ENCODE peak calls at places on chromosomes 6 and 20, in eight cellular contexts. One of them, this sample, is unnamed.

GRCh38 chr6:29941476-29941875 is 856 bp upstream of the HLA-A start:
- DNase-seq in brain microvascular endothelial cell: no peak
- DNase-seq in adrenal gland: no peak
- DNase-seq in aorta: no peak
- DNase-seq in colonic mucosa: no peak
- DNase-seq in ascending aorta: no peak
- DNase-seq in CD4-positive, CD25-positive, alpha-beta regulatory T cell: no peak
- DNase-seq in breast epithelium: no peak
- DNase-seq in this sample: no peak

GRCh38 chr6:79838851-79839250 is 108.5 kb downstream of the ELOVL4 start:
- DNase-seq in breast epithelium: no peak
- DNase-seq in aorta: no peak
- DNase-seq in ascending aorta: no peak
- DNase-seq in CD4-positive, CD25-positive, alpha-beta regulatory T cell: no peak
- DNase-seq in brain microvascular endothelial cell: no peak
- DNase-seq in adrenal gland: no peak
- DNase-seq in colonic mucosa: no peak
- DNase-seq in this sample: no peak

GRCh38 chr6:80356000-80356399 is 249.5 kb downstream of the BCKDHB start:
- DNase-seq in colonic mucosa: no peak
- DNase-seq in breast epithelium: no peak
- DNase-seq in ascending aorta: no peak
- DNase-seq in aorta: no peak
- DNase-seq in adrenal gland: no peak
- DNase-seq in brain microvascular endothelial cell: no peak
- DNase-seq in CD4-positive, CD25-positive, alpha-beta regulatory T cell: no peak
- DNase-seq in this sample: no peak

GRCh38 chr6:37657117-37657886 is 40.4 kb downstream of the MDGA1 start:
- DNase-seq in CD4-positive, CD25-positive, alpha-beta regulatory T cell: no peak
- DNase-seq in ascending aorta: no peak
- DNase-seq in adrenal gland: peak
- DNase-seq in colonic mucosa: no peak
- DNase-seq in aorta: no peak
- DNase-seq in breast epithelium: no peak
- DNase-seq in brain microvascular endothelial cell: peak
- DNase-seq in this sample: no peak

GRCh38 chr6:17962436-17963031 is 24.9 kb downstream of the KIF13A start:
- DNase-seq in ascending aorta: no peak
- DNase-seq in adrenal gland: peak
- DNase-seq in CD4-positive, CD25-positive, alpha-beta regulatory T cell: no peak
- DNase-seq in aorta: peak
- DNase-seq in brain microvascular endothelial cell: peak
- DNase-seq in breast epithelium: peak
- DNase-seq in colonic mucosa: peak
- DNase-seq in this sample: peak

GRCh38 chr6:26571592-26572296 is 25.0 kb upstream of the ABT1 start:
- DNase-seq in brain microvascular endothelial cell: peak
- DNase-seq in colonic mucosa: peak
- DNase-seq in CD4-positive, CD25-positive, alpha-beta regulatory T cell: no peak
- DNase-seq in breast epithelium: no peak
- DNase-seq in adrenal gland: peak
- DNase-seq in ascending aorta: no peak
- DNase-seq in aorta: peak
- DNase-seq in this sample: no peak

GRCh38 chr20:12660918-12661317 is 347.9 kb upstream of the SPTLC3 start:
- DNase-seq in aorta: no peak
- DNase-seq in brain microvascular endothelial cell: no peak
- DNase-seq in CD4-positive, CD25-positive, alpha-beta regulatory T cell: no peak
- DNase-seq in adrenal gland: no peak
- DNase-seq in breast epithelium: no peak
- DNase-seq in colonic mucosa: no peak
- DNase-seq in ascending aorta: no peak
- DNase-seq in this sample: no peak

GRCh38 chr6:7252390-7252789 is 60.6 kb downstream of the SSR1 start:
- DNase-seq in brain microvascular endothelial cell: no peak
- DNase-seq in colonic mucosa: no peak
- DNase-seq in CD4-positive, CD25-positive, alpha-beta regulatory T cell: no peak
- DNase-seq in ascending aorta: no peak
- DNase-seq in breast epithelium: no peak
- DNase-seq in adrenal gland: no peak
- DNase-seq in aorta: peak
- DNase-seq in this sample: no peak

GRCh38 chr20:6053776-6054688 is at the start of gene LRRN4:
- DNase-seq in aorta: no peak
- DNase-seq in colonic mucosa: no peak
- DNase-seq in ascending aorta: no peak
- DNase-seq in CD4-positive, CD25-positive, alpha-beta regulatory T cell: no peak
- DNase-seq in adrenal gland: no peak
- DNase-seq in breast epithelium: no peak
- DNase-seq in brain microvascular endothelial cell: no peak
- DNase-seq in this sample: no peak

GRCh38 chr20:57006411-57007170 is 259.9 kb downstream of the BMP7 start:
- DNase-seq in aorta: no peak
- DNase-seq in breast epithelium: no peak
- DNase-seq in adrenal gland: no peak
- DNase-seq in CD4-positive, CD25-positive, alpha-beta regulatory T cell: no peak
- DNase-seq in brain microvascular endothelial cell: peak
- DNase-seq in ascending aorta: no peak
- DNase-seq in colonic mucosa: no peak
- DNase-seq in this sample: no peak
- H3K27ac ChIP-seq in aorta: no peak
- H3K27ac ChIP-seq in breast epithelium: no peak
- H3K27ac ChIP-seq in adrenal gland: no peak
- H3K27ac ChIP-seq in CD4-positive, CD25-positive, alpha-beta regulatory T cell: no peak
- H3K27ac ChIP-seq in brain microvascular endothelial cell: no peak
- H3K27ac ChIP-seq in ascending aorta: no peak
- H3K27ac ChIP-seq in colonic mucosa: no peak
- H3K27ac ChIP-seq in this sample: no peak

DNA sequence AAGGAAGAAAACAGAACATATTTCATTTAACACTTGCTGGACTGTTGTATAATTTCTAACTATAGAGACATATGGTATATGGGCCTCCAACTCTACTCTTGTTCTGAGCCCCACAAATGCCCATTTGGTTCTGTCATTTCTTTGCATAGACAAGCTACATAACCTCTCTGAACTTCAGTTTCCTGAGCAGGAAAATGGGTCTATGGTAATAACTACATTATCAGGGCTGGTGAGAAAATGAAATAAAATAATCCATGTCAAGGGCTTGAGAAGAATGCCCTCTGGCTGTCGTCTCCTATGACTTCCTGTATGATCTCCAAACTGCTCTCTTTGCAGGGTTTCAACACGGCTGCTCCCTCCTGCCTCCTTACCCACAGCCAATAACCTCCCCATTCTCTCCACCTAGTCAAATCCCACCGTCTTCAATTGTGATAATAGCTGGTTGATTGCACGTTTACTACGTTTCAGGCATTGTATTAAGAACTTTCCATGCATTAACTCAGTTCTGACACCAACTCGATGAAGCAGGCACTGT is 12.0 kb downstream of the ZCCHC3 start:
- DNase-seq in colonic mucosa: no peak
- DNase-seq in adrenal gland: no peak
- DNase-seq in brain microvascular endothelial cell: no peak
- DNase-seq in CD4-positive, CD25-positive, alpha-beta regulatory T cell: no peak
- DNase-seq in breast epithelium: no peak
- DNase-seq in ascending aorta: no peak
- DNase-seq in aorta: no peak
- DNase-seq in this sample: no peak
- H3K27ac ChIP-seq in colonic mucosa: peak
- H3K27ac ChIP-seq in adrenal gland: peak
- H3K27ac ChIP-seq in brain microvascular endothelial cell: peak
- H3K27ac ChIP-seq in CD4-positive, CD25-positive, alpha-beta regulatory T cell: no peak
- H3K27ac ChIP-seq in breast epithelium: peak
- H3K27ac ChIP-seq in ascending aorta: peak
- H3K27ac ChIP-seq in aorta: peak
- H3K27ac ChIP-seq in this sample: peak

GRCh38 chr6:168031411-168032382 is 34.2 kb downstream of the KIF25 start:
- DNase-seq in aorta: no peak
- DNase-seq in adrenal gland: no peak
- DNase-seq in CD4-positive, CD25-positive, alpha-beta regulatory T cell: no peak
- DNase-seq in ascending aorta: no peak
- DNase-seq in colonic mucosa: peak
- DNase-seq in breast epithelium: peak
- DNase-seq in brain microvascular endothelial cell: peak
- DNase-seq in this sample: no peak
- H3K27ac ChIP-seq in aorta: no peak
- H3K27ac ChIP-seq in adrenal gland: peak
- H3K27ac ChIP-seq in CD4-positive, CD25-positive, alpha-beta regulatory T cell: no peak
- H3K27ac ChIP-seq in ascending aorta: no peak
- H3K27ac ChIP-seq in colonic mucosa: peak
- H3K27ac ChIP-seq in breast epithelium: peak
- H3K27ac ChIP-seq in brain microvascular endothelial cell: peak
- H3K27ac ChIP-seq in this sample: no peak

GRCh38 chr6:33577106-33577535 is 3.0 kb downstream of the BAK1 start:
- DNase-seq in aorta: peak
- DNase-seq in colonic mucosa: peak
- DNase-seq in CD4-positive, CD25-positive, alpha-beta regulatory T cell: peak
- DNase-seq in ascending aorta: peak
- DNase-seq in breast epithelium: peak
- DNase-seq in adrenal gland: peak
- DNase-seq in brain microvascular endothelial cell: no peak
- DNase-seq in this sample: no peak

GRCh38 chr6:33577718-33578117 is 2.4 kb downstream of the BAK1 start:
- DNase-seq in brain microvascular endothelial cell: no peak
- DNase-seq in breast epithelium: no peak
- DNase-seq in ascending aorta: no peak
- DNase-seq in adrenal gland: no peak
- DNase-seq in CD4-positive, CD25-positive, alpha-beta regulatory T cell: no peak
- DNase-seq in colonic mucosa: peak
- DNase-seq in aorta: no peak
- DNase-seq in this sample: no peak

GRCh38 chr6:33576668-33577067 is 3.4 kb downstream of the BAK1 start:
- DNase-seq in breast epithelium: no peak
- DNase-seq in adrenal gland: peak
- DNase-seq in ascending aorta: no peak
- DNase-seq in CD4-positive, CD25-positive, alpha-beta regulatory T cell: no peak
- DNase-seq in colonic mucosa: no peak
- DNase-seq in brain microvascular endothelial cell: no peak
- DNase-seq in aorta: no peak
- DNase-seq in this sample: no peak

GRCh38 chr6:33578588-33579011 is 1.5 kb downstream of the BAK1 start:
- DNase-seq in aorta: no peak
- DNase-seq in colonic mucosa: peak
- DNase-seq in ascending aorta: no peak
- DNase-seq in adrenal gland: no peak
- DNase-seq in brain microvascular endothelial cell: no peak
- DNase-seq in breast epithelium: no peak
- DNase-seq in CD4-positive, CD25-positive, alpha-beta regulatory T cell: peak
- DNase-seq in this sample: no peak

GRCh38 chr6:33578164-33578563 is 1.9 kb downstream of the BAK1 start:
- DNase-seq in colonic mucosa: no peak
- DNase-seq in breast epithelium: no peak
- DNase-seq in CD4-positive, CD25-positive, alpha-beta regulatory T cell: no peak
- DNase-seq in adrenal gland: no peak
- DNase-seq in brain microvascular endothelial cell: no peak
- DNase-seq in ascending aorta: no peak
- DNase-seq in aorta: no peak
- DNase-seq in this sample: no peak
- H3K27ac ChIP-seq in colonic mucosa: peak
- H3K27ac ChIP-seq in breast epithelium: peak
- H3K27ac ChIP-seq in CD4-positive, CD25-positive, alpha-beta regulatory T cell: peak
- H3K27ac ChIP-seq in adrenal gland: peak
- H3K27ac ChIP-seq in brain microvascular endothelial cell: no peak
- H3K27ac ChIP-seq in ascending aorta: peak
- H3K27ac ChIP-seq in aorta: no peak
- H3K27ac ChIP-seq in this sample: peak

GRCh38 chr20:19015326-19015725 is 197.1 kb upstream of the SLC24A3 start:
- DNase-seq in aorta: no peak
- DNase-seq in adrenal gland: peak
- DNase-seq in colonic mucosa: peak
- DNase-seq in breast epithelium: no peak
- DNase-seq in CD4-positive, CD25-positive, alpha-beta regulatory T cell: no peak
- DNase-seq in brain microvascular endothelial cell: no peak
- DNase-seq in ascending aorta: no peak
- DNase-seq in this sample: no peak
- H3K27ac ChIP-seq in aorta: no peak
- H3K27ac ChIP-seq in adrenal gland: no peak
- H3K27ac ChIP-seq in colonic mucosa: no peak
- H3K27ac ChIP-seq in breast epithelium: peak
- H3K27ac ChIP-seq in CD4-positive, CD25-positive, alpha-beta regulatory T cell: no peak
- H3K27ac ChIP-seq in brain microvascular endothelial cell: no peak
- H3K27ac ChIP-seq in ascending aorta: no peak
- H3K27ac ChIP-seq in this sample: no peak

DNA sequence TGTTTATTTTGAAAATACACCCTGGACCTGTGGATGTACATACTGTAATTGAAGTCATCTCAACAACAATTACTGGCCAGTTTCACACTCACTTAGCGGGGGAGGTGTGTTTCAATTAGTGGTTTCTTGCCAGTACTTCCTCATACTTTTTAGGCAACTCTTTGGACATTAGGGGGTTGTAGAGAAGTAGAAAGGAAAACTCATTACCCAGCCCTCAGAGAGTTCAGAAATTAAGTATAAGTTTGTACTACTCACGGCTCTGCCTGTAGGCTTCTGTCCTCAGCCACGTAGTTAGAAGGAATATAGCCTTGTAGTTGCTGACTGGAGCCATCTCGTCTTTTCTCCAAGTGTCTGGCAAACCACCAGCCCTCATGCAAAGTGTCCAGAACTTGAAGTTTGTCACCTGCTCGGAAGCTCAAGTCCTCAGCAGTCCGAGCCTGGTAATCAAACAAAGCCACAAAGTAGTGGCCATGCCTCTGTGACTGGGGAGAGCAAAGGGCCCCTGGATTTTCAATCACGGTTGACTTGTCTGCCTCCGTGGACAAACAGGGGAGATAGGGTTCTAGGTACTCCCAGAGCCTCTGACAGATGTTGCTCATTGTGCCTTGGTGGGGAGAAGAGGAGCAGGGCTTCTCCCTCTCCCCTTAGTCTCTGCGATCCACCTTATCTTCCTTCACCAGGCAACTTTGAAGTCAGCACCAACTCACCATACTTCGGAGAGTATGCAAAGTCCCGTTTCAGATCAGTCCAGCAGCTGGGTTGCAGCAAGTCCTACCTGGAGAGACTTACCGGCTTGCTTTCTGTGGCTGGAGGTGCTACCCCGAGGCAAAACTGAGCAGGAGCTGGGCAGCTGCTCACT is 749 bp downstream of the FRK start:
- DNase-seq in ascending aorta: no peak
- DNase-seq in adrenal gland: no peak
- DNase-seq in brain microvascular endothelial cell: no peak
- DNase-seq in breast epithelium: no peak
- DNase-seq in colonic mucosa: peak
- DNase-seq in aorta: peak
- DNase-seq in CD4-positive, CD25-positive, alpha-beta regulatory T cell: no peak
- DNase-seq in this sample: no peak
- H3K27ac ChIP-seq in ascending aorta: peak
- H3K27ac ChIP-seq in adrenal gland: no peak
- H3K27ac ChIP-seq in brain microvascular endothelial cell: no peak
- H3K27ac ChIP-seq in breast epithelium: peak
- H3K27ac ChIP-seq in colonic mucosa: peak
- H3K27ac ChIP-seq in aorta: peak
- H3K27ac ChIP-seq in CD4-positive, CD25-positive, alpha-beta regulatory T cell: no peak
- H3K27ac ChIP-seq in this sample: peak